ENCODE peak calls at places on chromosome 1, in four cellular contexts. Z is uterus, V is psoas muscle, N is fibroblast of lung. Y is an unnamed sample. For H3K9me3, the result is how much of the 10 kb centered on the place peaks cover.

GRCh38 chr1:179178135-179178630 is 51.3 kb downstream of the ABL2 start:
- DNase-seq in V (no peak), N (no peak), Z (no peak), Y (no peak)

GRCh38 chr1:58628987-58629598 is 52.0 kb upstream of the TACSTD2 start:
- DNase-seq in Z (no peak), V (no peak), N (no peak), Y (no peak)

GRCh38 chr1:229793488-229793887 is 167.4 kb downstream of the URB2 start:
- DNase-seq in V (no peak), Z (no peak), N (no peak), Y (no peak)

GRCh38 chr1:52867060-52867845 is 24.7 kb downstream of the ZYG11A start:
- DNase-seq in Z (no peak), V (no peak), N (no peak), Y (no peak)

GRCh38 chr1:159275891-159276290 is 26.2 kb upstream of the FCER1A start:
- DNase-seq in N (no peak), Z (no peak), V (no peak), Y (no peak)

GRCh38 chr1:227888404-227889046 is 59.2 kb downstream of the WNT9A start:
- DNase-seq in Z (peak), N (no peak), V (no peak), Y (peak)

GRCh38 chr1:6674796-6675195 is 26.8 kb downstream of the DNAJC11 start:
- DNase-seq in N (no peak), Z (no peak), V (no peak), Y (no peak)

GRCh38 chr1:168081373-168082007 is 55.2 kb downstream of the GPR161 start:
- DNase-seq in N (peak), V (no peak), Z (no peak), Y (no peak)

GRCh38 chr1:3067301-3067670 is 1.7 kb upstream of the PRDM16 start:
- DNase-seq in N (no peak), V (no peak), Z (no peak), Y (peak)

GRCh38 chr1:190597361-190597760 is 119.7 kb upstream of the BRINP3 start:
- DNase-seq in N (no peak), Z (no peak), V (no peak), Y (no peak)

GRCh38 chr1:8238141-8239038 is 79.5 kb upstream of the SLC45A1 start:
- DNase-seq in Z (no peak), N (peak), V (no peak), Y (no peak)

GRCh38 chr1:8091691-8092090 is 65.6 kb upstream of the ERRFI1 start:
- DNase-seq in Z (no peak), N (no peak), V (no peak), Y (no peak)

DNA sequence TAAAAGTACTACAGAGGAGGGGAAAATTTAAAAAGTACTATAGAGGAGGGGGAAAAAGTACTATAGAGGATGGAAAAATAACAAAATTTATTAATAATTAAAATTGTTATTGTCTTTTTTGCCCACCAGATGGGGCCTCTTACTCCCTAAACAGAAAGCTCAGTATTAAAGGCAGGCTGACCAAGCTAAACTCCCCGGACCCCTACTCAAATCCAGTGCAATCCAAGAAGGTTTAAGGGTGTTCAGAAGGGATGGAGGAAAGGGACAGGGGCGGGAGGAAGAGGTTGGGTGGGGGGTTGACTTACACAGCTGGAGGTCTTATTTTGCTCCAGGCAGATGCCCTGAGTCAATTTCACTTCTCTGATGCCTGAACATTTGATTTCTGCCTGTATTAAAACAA is 13.7 kb downstream of the CD34 start:
- DNase-seq in V (no peak), Z (no peak), N (peak), Y (no peak)
- TF ChIP-seq CTCF in V (peak), Z (no peak), N (peak), Y (peak)

DNA sequence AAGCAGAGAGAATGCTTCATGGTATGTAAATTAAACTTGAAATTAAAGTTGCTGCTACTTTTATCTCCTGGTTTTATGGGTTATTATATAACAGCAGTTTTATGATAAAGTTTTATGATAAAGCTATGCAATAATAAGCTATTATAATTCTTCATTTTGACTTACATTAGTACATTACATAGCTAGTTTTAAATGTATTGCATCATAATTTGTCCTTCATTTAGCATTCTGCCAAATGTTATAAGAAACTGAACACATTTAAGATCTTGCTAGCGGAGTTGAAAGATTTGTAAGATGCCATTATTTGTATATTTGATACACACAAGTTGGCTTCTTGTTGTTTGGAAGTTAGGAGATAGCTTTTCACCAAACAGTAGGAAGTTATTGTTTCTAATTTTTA is 101.6 kb downstream of the LRRC40 start:
- DNase-seq in N (peak), Z (no peak), V (no peak), Y (no peak)
- H3K9me3 ChIP-seq in N (under half), Z (under half), V (under half), Y (under half)

GRCh38 chr1:156495401-156496140 is 5.0 kb downstream of the MEF2D start:
- DNase-seq in N (no peak), V (peak), Z (peak), Y (no peak)
- TF ChIP-seq CTCF in N (no peak), V (no peak), Z (no peak), Y (no peak)

DNA sequence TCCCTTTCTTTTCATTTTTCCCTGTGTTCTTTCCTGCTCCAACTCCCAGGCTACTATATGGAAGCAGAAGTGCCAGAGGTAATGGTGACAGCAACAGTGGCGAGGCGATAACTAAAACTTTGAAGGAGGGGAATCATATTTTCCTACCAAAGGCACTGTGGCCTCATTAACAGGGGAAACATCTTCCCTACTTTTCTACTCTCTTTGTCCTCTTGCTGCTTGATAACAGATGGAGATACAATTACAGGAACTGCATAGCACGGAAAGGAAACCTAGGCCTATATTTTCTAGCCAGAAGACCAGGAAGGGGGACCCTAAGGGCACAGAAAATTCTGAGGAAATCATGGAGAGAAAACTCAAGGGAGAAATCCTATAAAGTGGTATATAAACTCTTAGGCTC is 42.3 kb downstream of the SASS6 start:
- DNase-seq in Z (no peak), V (no peak), N (no peak), Y (no peak)
- H3K9me3 ChIP-seq in Z (under half), V (under half), N (under half), Y (under half)

GRCh38 chr1:90502696-90503095 is 214.4 kb downstream of the BARHL2 start:
- DNase-seq in V (no peak), Z (no peak), N (no peak), Y (no peak)
- TF ChIP-seq CTCF in V (no peak), Z (no peak), N (no peak), Y (no peak)

GRCh38 chr1:152159144-152159543 is at the start of gene RPTN:
- DNase-seq in V (no peak), N (no peak), Z (no peak), Y (no peak)

GRCh38 chr1:152151646-152152045 is 7.4 kb downstream of the RPTN start:
- DNase-seq in N (no peak), V (no peak), Z (no peak), Y (no peak)

GRCh38 chr1:152148051-152148450 is 11.0 kb downstream of the RPTN start:
- DNase-seq in Z (no peak), V (no peak), N (no peak), Y (no peak)

GRCh38 chr1:152148991-152149390 is 10.0 kb downstream of the RPTN start:
- DNase-seq in Z (no peak), N (no peak), V (no peak), Y (no peak)

GRCh38 chr1:152153996-152154395 is 5.0 kb downstream of the RPTN start:
- DNase-seq in N (no peak), Z (no peak), V (no peak), Y (no peak)
- H3K9me3 ChIP-seq in N (under half), Z (under half), V (under half), Y (under half)

Y was measured in RWPE2.